ENCODE peak calls at places on chromosomes 12 and 14, in four cellular contexts. L is anterior cingulate cortex, S is substantia nigra, V is AG09309. R is an unnamed sample.

GRCh38 chr12:93361159-93361919 is 16.4 kb upstream of the NUDT4 start:
- DNase-seq in L (peak), S (no peak), V (peak), R (no peak)

GRCh38 chr12:120661432-120661831 is 21.0 kb downstream of the CABP1 start:
- DNase-seq in L (no peak), V (no peak), S (no peak), R (no peak)

GRCh38 chr12:129559756-129560155 is 344.1 kb downstream of the TMEM132D start:
- DNase-seq in L (no peak), S (no peak), V (no peak), R (no peak)

GRCh38 chr12:52741378-52742195 is 35.6 kb downstream of the KRT76 start:
- DNase-seq in V (peak), L (no peak), S (no peak), R (no peak)

GRCh38 chr12:118102070-118102469 is 1.7 kb downstream of the VSIG10 start:
- DNase-seq in V (no peak), S (no peak), L (no peak), R (no peak)

GRCh38 chr12:78181544-78182162 is 351.0 kb downstream of the NAV3 start:
- DNase-seq in L (no peak), V (no peak), S (no peak), R (no peak)

GRCh38 chr14:20652996-20653975 is 11.8 kb upstream of the OR6S1 start:
- DNase-seq in V (no peak), L (no peak), S (no peak), R (no peak)

GRCh38 chr14:21136024-21136423 is 19.8 kb downstream of the OR5AU1 start:
- DNase-seq in V (no peak), S (no peak), L (no peak), R (no peak)

GRCh38 chr14:96016761-96017160 is 22.4 kb upstream of the C14orf132 start:
- DNase-seq in L (no peak), V (no peak), S (no peak), R (no peak)

GRCh38 chr14:85987292-85987691 is 457.3 kb downstream of the FLRT2 start:
- DNase-seq in S (no peak), L (no peak), V (no peak), R (no peak)

GRCh38 chr14:66401447-66402095 is 84.6 kb upstream of the CCDC196 start:
- DNase-seq in L (no peak), S (no peak), V (no peak), R (no peak)

GRCh38 chr14:104196461-104197180 is 58.2 kb downstream of the KIF26A start:
- DNase-seq in S (no peak), V (no peak), L (no peak), R (no peak)

R was measured in frontal cortex.